ENCODE peak calls at places on chromosomes 3 and 15, in seven cellular contexts. One of them, this sample, is unnamed.

GRCh38 chr15:93831641-93832040 is 399.7 kb upstream of the MCTP2 start:
- DNase-seq in mucosa of descending colon: no peak
- DNase-seq in ELF-1: no peak
- DNase-seq in activated T-cell treated with anti-CD3 and anti-CD28 coated beads for 48 hours: no peak
- DNase-seq in mammary epithelial cell: peak
- DNase-seq in glutamatergic neuron: no peak
- DNase-seq in NCI-H2081: no peak
- DNase-seq in this sample: no peak

GRCh38 chr15:100598655-100599054 is 3.3 kb downstream of the LINS1 start:
- DNase-seq in mucosa of descending colon: no peak
- DNase-seq in ELF-1: no peak
- DNase-seq in activated T-cell treated with anti-CD3 and anti-CD28 coated beads for 48 hours: no peak
- DNase-seq in mammary epithelial cell: no peak
- DNase-seq in glutamatergic neuron: no peak
- DNase-seq in NCI-H2081: no peak
- DNase-seq in this sample: no peak

GRCh38 chr15:75024102-75024636 is 779 bp downstream of the PPCDC start:
- DNase-seq in mucosa of descending colon: no peak
- DNase-seq in ELF-1: peak
- DNase-seq in activated T-cell treated with anti-CD3 and anti-CD28 coated beads for 48 hours: no peak
- DNase-seq in mammary epithelial cell: peak
- DNase-seq in glutamatergic neuron: no peak
- DNase-seq in NCI-H2081: peak
- DNase-seq in this sample: no peak

GRCh38 chr3:46378426-46378942 is 7.7 kb downstream of the CCR5 start:
- DNase-seq in mucosa of descending colon: peak
- DNase-seq in ELF-1: peak
- DNase-seq in activated T-cell treated with anti-CD3 and anti-CD28 coated beads for 48 hours: peak
- DNase-seq in mammary epithelial cell: peak
- DNase-seq in glutamatergic neuron: peak
- DNase-seq in NCI-H2081: peak
- DNase-seq in this sample: peak

GRCh38 chr3:151483488-151483887 is 22.6 kb upstream of the IGSF10 start:
- DNase-seq in mucosa of descending colon: no peak
- DNase-seq in ELF-1: no peak
- DNase-seq in activated T-cell treated with anti-CD3 and anti-CD28 coated beads for 48 hours: no peak
- DNase-seq in mammary epithelial cell: no peak
- DNase-seq in glutamatergic neuron: no peak
- DNase-seq in NCI-H2081: no peak
- DNase-seq in this sample: no peak

GRCh38 chr3:8842293-8842692 is 72.9 kb upstream of the OXTR start:
- DNase-seq in mucosa of descending colon: no peak
- DNase-seq in ELF-1: no peak
- DNase-seq in activated T-cell treated with anti-CD3 and anti-CD28 coated beads for 48 hours: no peak
- DNase-seq in mammary epithelial cell: no peak
- DNase-seq in glutamatergic neuron: no peak
- DNase-seq in NCI-H2081: no peak
- DNase-seq in this sample: no peak

GRCh38 chr3:46699846-46700523 is 1.2 kb upstream of the TMIE start:
- DNase-seq in mucosa of descending colon: peak
- DNase-seq in ELF-1: no peak
- DNase-seq in activated T-cell treated with anti-CD3 and anti-CD28 coated beads for 48 hours: no peak
- DNase-seq in mammary epithelial cell: no peak
- DNase-seq in glutamatergic neuron: no peak
- DNase-seq in NCI-H2081: no peak
- DNase-seq in this sample: peak

GRCh38 chr3:4531478-4532025 is 38.4 kb downstream of the ITPR1 start:
- DNase-seq in mucosa of descending colon: no peak
- DNase-seq in ELF-1: no peak
- DNase-seq in activated T-cell treated with anti-CD3 and anti-CD28 coated beads for 48 hours: no peak
- DNase-seq in mammary epithelial cell: peak
- DNase-seq in glutamatergic neuron: no peak
- DNase-seq in NCI-H2081: no peak
- DNase-seq in this sample: no peak

GRCh38 chr3:134601539-134602439 is 49.0 kb downstream of the KY start:
- DNase-seq in mucosa of descending colon: no peak
- DNase-seq in ELF-1: peak
- DNase-seq in activated T-cell treated with anti-CD3 and anti-CD28 coated beads for 48 hours: no peak
- DNase-seq in mammary epithelial cell: no peak
- DNase-seq in glutamatergic neuron: peak
- DNase-seq in NCI-H2081: peak
- DNase-seq in this sample: no peak

GRCh38 chr15:66193066-66193465 is 60.5 kb downstream of the MEGF11 start:
- DNase-seq in mucosa of descending colon: no peak
- DNase-seq in ELF-1: no peak
- DNase-seq in activated T-cell treated with anti-CD3 and anti-CD28 coated beads for 48 hours: no peak
- DNase-seq in mammary epithelial cell: peak
- DNase-seq in glutamatergic neuron: no peak
- DNase-seq in NCI-H2081: no peak
- DNase-seq in this sample: no peak

GRCh38 chr3:136604961-136605360 is 147.2 kb downstream of the STAG1 start:
- DNase-seq in mucosa of descending colon: no peak
- DNase-seq in ELF-1: no peak
- DNase-seq in activated T-cell treated with anti-CD3 and anti-CD28 coated beads for 48 hours: no peak
- DNase-seq in mammary epithelial cell: no peak
- DNase-seq in glutamatergic neuron: no peak
- DNase-seq in NCI-H2081: no peak
- DNase-seq in this sample: no peak

GRCh38 chr3:32366638-32367368 is 24.9 kb upstream of the CMTM7 start:
- DNase-seq in mucosa of descending colon: no peak
- DNase-seq in ELF-1: no peak
- DNase-seq in activated T-cell treated with anti-CD3 and anti-CD28 coated beads for 48 hours: no peak
- DNase-seq in mammary epithelial cell: peak
- DNase-seq in glutamatergic neuron: no peak
- DNase-seq in NCI-H2081: no peak
- DNase-seq in this sample: no peak

GRCh38 chr3:24136624-24137310 is 191.7 kb downstream of the NR1D2 start:
- DNase-seq in mucosa of descending colon: no peak
- DNase-seq in ELF-1: no peak
- DNase-seq in activated T-cell treated with anti-CD3 and anti-CD28 coated beads for 48 hours: no peak
- DNase-seq in mammary epithelial cell: no peak
- DNase-seq in glutamatergic neuron: no peak
- DNase-seq in NCI-H2081: no peak
- DNase-seq in this sample: no peak

GRCh38 chr3:189188466-189188865 is 16.7 kb downstream of the TPRG1 start:
- DNase-seq in mucosa of descending colon: no peak
- DNase-seq in ELF-1: no peak
- DNase-seq in activated T-cell treated with anti-CD3 and anti-CD28 coated beads for 48 hours: no peak
- DNase-seq in mammary epithelial cell: no peak
- DNase-seq in glutamatergic neuron: no peak
- DNase-seq in NCI-H2081: no peak
- DNase-seq in this sample: no peak

GRCh38 chr3:195081242-195081963 is 189.6 kb downstream of the XXYLT1 start:
- DNase-seq in mucosa of descending colon: peak
- DNase-seq in ELF-1: no peak
- DNase-seq in activated T-cell treated with anti-CD3 and anti-CD28 coated beads for 48 hours: no peak
- DNase-seq in mammary epithelial cell: no peak
- DNase-seq in glutamatergic neuron: peak
- DNase-seq in NCI-H2081: peak
- DNase-seq in this sample: peak

GRCh38 chr3:129597087-129597791 is 9.2 kb downstream of the PLXND1 start:
- DNase-seq in mucosa of descending colon: no peak
- DNase-seq in ELF-1: peak
- DNase-seq in activated T-cell treated with anti-CD3 and anti-CD28 coated beads for 48 hours: no peak
- DNase-seq in mammary epithelial cell: no peak
- DNase-seq in glutamatergic neuron: no peak
- DNase-seq in NCI-H2081: peak
- DNase-seq in this sample: no peak

GRCh38 chr15:84874991-84875390 is 9.5 kb upstream of the SLC28A1 start:
- DNase-seq in mucosa of descending colon: no peak
- DNase-seq in ELF-1: no peak
- DNase-seq in activated T-cell treated with anti-CD3 and anti-CD28 coated beads for 48 hours: no peak
- DNase-seq in mammary epithelial cell: no peak
- DNase-seq in glutamatergic neuron: no peak
- DNase-seq in NCI-H2081: no peak
- DNase-seq in this sample: no peak

GRCh38 chr3:188264231-188265213 is 110.6 kb downstream of the LPP start:
- DNase-seq in mucosa of descending colon: no peak
- DNase-seq in ELF-1: no peak
- DNase-seq in activated T-cell treated with anti-CD3 and anti-CD28 coated beads for 48 hours: no peak
- DNase-seq in mammary epithelial cell: no peak
- DNase-seq in glutamatergic neuron: no peak
- DNase-seq in NCI-H2081: no peak
- DNase-seq in this sample: no peak

GRCh38 chr3:128503164-128503651 is 10.2 kb upstream of the GATA2 start:
- DNase-seq in mucosa of descending colon: no peak
- DNase-seq in ELF-1: no peak
- DNase-seq in activated T-cell treated with anti-CD3 and anti-CD28 coated beads for 48 hours: no peak
- DNase-seq in mammary epithelial cell: no peak
- DNase-seq in glutamatergic neuron: peak
- DNase-seq in NCI-H2081: no peak
- DNase-seq in this sample: no peak

GRCh38 chr3:135891121-135891520 is 74.4 kb upstream of the PPP2R3A start:
- DNase-seq in mucosa of descending colon: no peak
- DNase-seq in ELF-1: no peak
- DNase-seq in activated T-cell treated with anti-CD3 and anti-CD28 coated beads for 48 hours: no peak
- DNase-seq in mammary epithelial cell: no peak
- DNase-seq in glutamatergic neuron: no peak
- DNase-seq in NCI-H2081: no peak
- DNase-seq in this sample: no peak

GRCh38 chr15:60272623-60273022 is 125.2 kb downstream of the ANXA2 start:
- DNase-seq in mucosa of descending colon: no peak
- DNase-seq in ELF-1: peak
- DNase-seq in activated T-cell treated with anti-CD3 and anti-CD28 coated beads for 48 hours: no peak
- DNase-seq in mammary epithelial cell: no peak
- DNase-seq in glutamatergic neuron: no peak
- DNase-seq in NCI-H2081: no peak
- DNase-seq in this sample: no peak

GRCh38 chr15:74402873-74403589 is 30.7 kb downstream of the SEMA7A start:
- DNase-seq in mucosa of descending colon: peak
- DNase-seq in ELF-1: no peak
- DNase-seq in activated T-cell treated with anti-CD3 and anti-CD28 coated beads for 48 hours: peak
- DNase-seq in mammary epithelial cell: no peak
- DNase-seq in glutamatergic neuron: no peak
- DNase-seq in NCI-H2081: no peak
- DNase-seq in this sample: no peak

GRCh38 chr15:31350771-31351170 is 24.1 kb downstream of the KLF13 start:
- DNase-seq in mucosa of descending colon: no peak
- DNase-seq in ELF-1: no peak
- DNase-seq in activated T-cell treated with anti-CD3 and anti-CD28 coated beads for 48 hours: no peak
- DNase-seq in mammary epithelial cell: no peak
- DNase-seq in glutamatergic neuron: no peak
- DNase-seq in NCI-H2081: no peak
- DNase-seq in this sample: no peak

GRCh38 chr3:187242435-187242834 is 45.1 kb downstream of the RTP1 start:
- DNase-seq in mucosa of descending colon: no peak
- DNase-seq in ELF-1: no peak
- DNase-seq in activated T-cell treated with anti-CD3 and anti-CD28 coated beads for 48 hours: no peak
- DNase-seq in mammary epithelial cell: no peak
- DNase-seq in glutamatergic neuron: no peak
- DNase-seq in NCI-H2081: no peak
- DNase-seq in this sample: no peak

GRCh38 chr15:77541421-77542181 is 91.1 kb downstream of the LINGO1 start:
- DNase-seq in mucosa of descending colon: no peak
- DNase-seq in ELF-1: peak
- DNase-seq in activated T-cell treated with anti-CD3 and anti-CD28 coated beads for 48 hours: no peak
- DNase-seq in mammary epithelial cell: no peak
- DNase-seq in glutamatergic neuron: no peak
- DNase-seq in NCI-H2081: no peak
- DNase-seq in this sample: peak

GRCh38 chr15:48103647-48104046 is 17.1 kb upstream of the SLC24A5 start:
- DNase-seq in mucosa of descending colon: no peak
- DNase-seq in ELF-1: no peak
- DNase-seq in activated T-cell treated with anti-CD3 and anti-CD28 coated beads for 48 hours: no peak
- DNase-seq in mammary epithelial cell: no peak
- DNase-seq in glutamatergic neuron: no peak
- DNase-seq in NCI-H2081: no peak
- DNase-seq in this sample: no peak

GRCh38 chr15:67303490-67304363 is 49.1 kb downstream of the IQCH start:
- DNase-seq in mucosa of descending colon: no peak
- DNase-seq in ELF-1: no peak
- DNase-seq in activated T-cell treated with anti-CD3 and anti-CD28 coated beads for 48 hours: no peak
- DNase-seq in mammary epithelial cell: peak
- DNase-seq in glutamatergic neuron: no peak
- DNase-seq in NCI-H2081: peak
- DNase-seq in this sample: no peak

This sample was measured in posterior vena cava.